ENCODE peak calls at places on chromosomes 16 and 17, in nine cellular contexts. Z is Peyer's patch, B is esophagus squamous epithelium, U is stomach, X is breast epithelium, F is tibial nerve, G is ovary, Y is uterus, K is testis. Q is an unnamed sample. For H3K4me1, the result is how much of the 10 kb centered on the place peaks cover.

GRCh38 chr17:35612924-35613521 is 25.9 kb downstream of the AP2B1 start:
- DNase-seq in B (no peak), F (peak), Z (peak), X (no peak), K (peak), U (peak), Y (no peak), G (peak), Q (peak)

GRCh38 chr17:58513391-58513912 is 986 bp downstream of the MTMR4 start:
- DNase-seq in Z (no peak), U (no peak), K (peak), G (no peak), B (no peak), Y (no peak), X (no peak), F (no peak), Q (no peak)

GRCh38 chr17:45867702-45868101 is 23.0 kb downstream of the SPPL2C start:
- DNase-seq in F (no peak), G (no peak), U (no peak), Y (no peak), K (no peak), B (no peak), X (no peak), Z (no peak), Q (no peak)

GRCh38 chr17:9037741-9038140 is 16.4 kb downstream of the NTN1 start:
- DNase-seq in Z (no peak), U (no peak), Y (no peak), F (no peak), B (no peak), G (no peak), X (no peak), K (no peak), Q (no peak)

GRCh38 chr17:73324711-73325526 is 13.1 kb upstream of the CDC42EP4 start:
- DNase-seq in K (no peak), Y (no peak), Z (no peak), F (no peak), B (no peak), G (no peak), U (no peak), X (no peak), Q (no peak)

GRCh38 chr17:42463976-42464400 is 5.3 kb downstream of the ATP6V0A1 start:
- DNase-seq in Y (no peak), B (no peak), F (no peak), G (no peak), Z (no peak), U (no peak), X (no peak), K (no peak), Q (no peak)

GRCh38 chr17:32822996-32823395 is 53.9 kb downstream of the MYO1D start:
- DNase-seq in F (no peak), B (no peak), Z (no peak), K (no peak), G (no peak), U (no peak), X (no peak), Y (no peak), Q (no peak)

GRCh38 chr17:64765191-64765889 is 103.2 kb upstream of the SMURF2 start:
- DNase-seq in F (no peak), Z (no peak), X (no peak), K (no peak), U (no peak), B (no peak), G (no peak), Y (no peak), Q (no peak)

GRCh38 chr17:81810476-81810875 is 6.5 kb downstream of the GCGR start:
- DNase-seq in X (no peak), K (no peak), U (no peak), Y (no peak), B (no peak), F (no peak), G (no peak), Z (no peak), Q (no peak)

GRCh38 chr17:79306688-79307323 is 232.2 kb downstream of the ENGASE start:
- DNase-seq in F (no peak), U (peak), B (no peak), K (peak), Z (no peak), X (no peak), G (no peak), Y (peak), Q (peak)

GRCh38 chr16:86450691-86451090 is 59.6 kb upstream of the FOXF1 start:
- DNase-seq in F (no peak), G (no peak), K (no peak), Y (no peak), X (no peak), Z (no peak), U (no peak), B (no peak), Q (no peak)

GRCh38 chr16:49556252-49557069 is 182.9 kb downstream of the C16orf78 start:
- DNase-seq in X (no peak), U (no peak), Y (no peak), G (no peak), B (no peak), F (no peak), K (peak), Z (no peak), Q (peak)

GRCh38 chr16:630815-631405 is at the start of gene WFIKKN1:
- DNase-seq in K (peak), F (no peak), X (no peak), Z (no peak), U (peak), B (no peak), Y (no peak), G (peak), Q (peak)

GRCh38 chr16:24999856-25000447 is 15.2 kb downstream of the ARHGAP17 start:
- DNase-seq in F (no peak), Z (no peak), K (peak), Y (no peak), X (no peak), G (no peak), B (no peak), U (peak), Q (no peak)

GRCh38 chr16:69100046-69100765 is 5.2 kb upstream of the HAS3 start:
- DNase-seq in G (no peak), F (no peak), K (no peak), U (no peak), Y (no peak), B (no peak), X (no peak), Z (no peak), Q (peak)

GRCh38 chr16:1333149-1333812 is at the start of gene BAIAP3:
- DNase-seq in F (no peak), U (peak), Y (no peak), K (peak), B (no peak), G (no peak), X (no peak), Z (peak), Q (no peak)

GRCh38 chr17:64331366-64331765 is 59.3 kb downstream of the PECAM1 start:
- DNase-seq in X (no peak), U (no peak), Z (no peak), G (no peak), K (no peak), Y (no peak), B (no peak), F (no peak), Q (no peak)

GRCh38 chr16:53773150-53773846 is 69.3 kb downstream of the FTO start:
- DNase-seq in F (peak), Y (no peak), K (peak), U (peak), X (no peak), Z (peak), G (no peak), B (no peak), Q (peak)

GRCh38 chr16:27980076-27980775 is 83.3 kb downstream of the GSG1L start:
- DNase-seq in Y (no peak), X (no peak), U (no peak), B (no peak), G (no peak), F (no peak), Z (peak), K (no peak), Q (peak)

GRCh38 chr17:81918762-81919545 is 978 bp upstream of the SIRT7 start:
- DNase-seq in Y (no peak), U (peak), G (no peak), F (no peak), K (no peak), X (no peak), B (no peak), Z (peak), Q (no peak)

GRCh38 chr17:65228734-65229390 is 91.7 kb downstream of the RGS9 start:
- DNase-seq in G (no peak), Z (no peak), U (no peak), F (no peak), K (peak), Y (no peak), B (no peak), X (no peak), Q (peak)

GRCh38 chr17:51120357-51120738 is 320 bp downstream of the SPAG9 start:
- DNase-seq in X (peak), G (no peak), Y (no peak), K (peak), F (peak), Z (peak), U (peak), B (no peak), Q (peak)

GRCh38 chr16:30065943-30066881 is 652 bp downstream of the ALDOA start:
- DNase-seq in B (no peak), G (peak), X (no peak), Z (peak), F (no peak), U (no peak), Y (no peak), K (peak), Q (no peak)

GRCh38 chr16:16062023-16062932 is 112.9 kb downstream of the ABCC1 start:
- DNase-seq in F (no peak), B (no peak), U (no peak), X (no peak), G (no peak), K (no peak), Y (no peak), Z (peak), Q (no peak)

GRCh38 chr17:80175411-80175810 is 5.6 kb downstream of the CARD14 start:
- DNase-seq in G (no peak), Y (no peak), X (no peak), F (no peak), K (no peak), Z (no peak), U (peak), B (no peak), Q (no peak)

GRCh38 chr17:50052822-50053653 is 2.9 kb upstream of the ITGA3 start:
- DNase-seq in Y (peak), Z (no peak), G (peak), X (no peak), B (no peak), K (peak), F (no peak), U (peak), Q (peak)

GRCh38 chr16:84868829-84869457 is 49.2 kb downstream of the CRISPLD2 start:
- DNase-seq in K (no peak), G (no peak), B (no peak), X (no peak), F (no peak), Z (no peak), Y (no peak), U (no peak), Q (no peak)

GRCh38 chr17:49964539-49965521 is 4.2 kb upstream of the DLX4 start:
- DNase-seq in K (no peak), Z (no peak), G (no peak), X (no peak), Y (no peak), B (no peak), U (no peak), F (no peak), Q (no peak)

GRCh38 chr16:51573191-51573590 is 422.1 kb upstream of the SALL1 start:
- DNase-seq in B (no peak), G (no peak), X (no peak), K (no peak), Z (no peak), F (no peak), Y (no peak), U (no peak), Q (no peak)

GRCh38 chr16:69448470-69449193 is 24.2 kb downstream of the CYB5B start:
- DNase-seq in G (no peak), K (no peak), B (no peak), Y (no peak), X (no peak), Z (no peak), F (no peak), U (no peak), Q (peak)

GRCh38 chr16:53056528-53056881 is 1.7 kb downstream of the CHD9 start:
- DNase-seq in X (no peak), Z (no peak), G (no peak), Y (no peak), F (no peak), K (no peak), B (no peak), U (no peak), Q (no peak)

GRCh38 chr17:14304876-14305636 is 4.2 kb downstream of the HS3ST3B1 start:
- DNase-seq in G (no peak), Y (no peak), B (no peak), K (no peak), U (no peak), Z (no peak), F (no peak), X (no peak), Q (no peak)

GRCh38 chr17:17356931-17357270 is 53.7 kb downstream of the NT5M start:
- DNase-seq in U (no peak), K (no peak), Z (peak), G (no peak), Y (peak), X (peak), F (no peak), B (no peak), Q (no peak)

GRCh38 chr17:68172461-68172954 is 75.3 kb upstream of the AMZ2 start:
- DNase-seq in B (peak), F (peak), G (peak), Y (peak), Z (peak), X (peak), U (peak), K (peak), Q (peak)

GRCh38 chr16:49631521-49632041 is 224.3 kb downstream of the ZNF423 start:
- DNase-seq in K (no peak), G (peak), Y (no peak), Z (no peak), F (no peak), B (no peak), U (no peak), X (no peak), Q (no peak)

GRCh38 chr16:23835390-23836077 is at the start of gene PRKCB:
- DNase-seq in F (peak), X (no peak), U (peak), G (peak), B (peak), Z (peak), Y (peak), K (peak), Q (peak)

GRCh38 chr17:67829331-67829730 is 4.0 kb downstream of the BPTF start:
- DNase-seq in Z (no peak), G (no peak), U (no peak), F (no peak), X (no peak), K (no peak), B (no peak), Y (no peak), Q (no peak)

GRCh38 chr16:87635541-87636049 is 33.3 kb downstream of the JPH3 start:
- DNase-seq in F (peak), Y (peak), Z (peak), X (no peak), G (peak), U (peak), K (peak), B (peak), Q (peak)

GRCh38 chr16:87637357-87637756 is 35.0 kb downstream of the JPH3 start:
- DNase-seq in X (no peak), K (no peak), Y (no peak), F (no peak), G (no peak), Z (no peak), B (no peak), U (no peak), Q (no peak)

GRCh38 chr16:87634411-87634810 is 32.1 kb downstream of the JPH3 start:
- DNase-seq in U (no peak), F (no peak), G (no peak), Y (no peak), Z (no peak), B (no peak), K (no peak), X (no peak), Q (no peak)

GRCh38 chr16:87636741-87637140 is 34.4 kb downstream of the JPH3 start:
- DNase-seq in U (no peak), F (no peak), Y (no peak), K (no peak), X (no peak), G (no peak), B (no peak), Z (no peak), Q (no peak)

DNA sequence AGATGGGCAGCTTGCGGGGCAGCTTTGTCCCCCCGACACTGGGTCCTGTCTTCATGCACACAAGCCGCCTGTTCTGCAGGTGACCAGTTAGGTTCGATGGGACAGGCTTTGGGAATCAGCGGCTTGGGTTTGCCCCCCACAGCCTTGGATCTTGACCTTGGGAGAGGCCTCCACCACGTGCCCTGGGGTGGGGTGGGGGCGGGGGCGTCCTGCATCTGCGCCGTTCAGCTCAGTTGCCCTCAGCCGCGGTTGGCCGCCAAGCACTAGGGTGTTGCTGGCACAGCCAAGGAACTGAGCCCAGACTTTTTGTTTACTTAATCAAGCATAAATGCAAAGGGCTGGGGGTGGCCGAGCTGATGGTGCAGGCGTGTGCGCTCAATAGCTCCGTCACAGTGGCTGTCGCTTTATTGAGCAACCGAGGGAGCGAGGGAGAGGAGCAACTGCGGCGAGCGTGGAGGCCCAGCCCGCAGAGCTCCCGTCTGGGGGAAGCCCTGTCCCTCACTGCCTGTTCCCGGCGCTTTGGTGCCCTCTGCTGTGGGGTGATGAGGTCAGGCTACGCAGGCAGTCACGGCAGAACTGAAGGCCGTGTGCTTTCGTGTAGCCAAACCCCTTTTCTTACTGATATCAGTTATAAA is 33.9 kb downstream of the JPH3 start:
- DNase-seq in G (peak), X (peak), B (peak), F (peak), K (peak), U (peak), Y (peak), Z (peak), Q (peak)
- H3K4me3 ChIP-seq in G (peak), X (peak), B (no peak), F (peak), K (no peak), U (peak), Y (no peak), Z (peak), Q (no peak)

GRCh38 chr16:2429037-2429770 is at the start of gene CCNF:
- DNase-seq in U (peak), F (peak), X (peak), B (peak), Y (peak), K (peak), Z (peak), G (peak), Q (peak)
- TF ChIP-seq POLR2A in U (no peak), F (peak), X (peak), B (peak), Y (peak), K (no peak), Z (peak), G (peak), Q (peak)

GRCh38 chr17:2084766-2085647 is 30.1 kb downstream of the HIC1 start:
- DNase-seq in Z (peak), U (no peak), X (no peak), K (peak), B (no peak), F (peak), Y (peak), G (peak), Q (no peak)

GRCh38 chr17:2082003-2082862 is 27.3 kb downstream of the HIC1 start:
- DNase-seq in Z (no peak), G (no peak), F (no peak), U (no peak), B (no peak), Y (no peak), K (no peak), X (no peak), Q (no peak)

GRCh38 chr17:2084129-2084765 is 29.3 kb downstream of the HIC1 start:
- DNase-seq in X (peak), U (no peak), F (peak), B (no peak), Z (peak), K (peak), G (peak), Y (peak), Q (no peak)

GRCh38 chr17:2083613-2084128 is 28.8 kb downstream of the HIC1 start:
- DNase-seq in Z (peak), G (no peak), U (no peak), B (no peak), X (no peak), F (no peak), K (no peak), Y (no peak), Q (no peak)

GRCh38 chr17:2081564-2081963 is 26.7 kb downstream of the HIC1 start:
- DNase-seq in B (no peak), Y (no peak), F (no peak), K (no peak), U (no peak), G (no peak), Z (no peak), X (no peak), Q (no peak)
- H3K4me1 ChIP-seq in B (under half), Y (under half), F (under half), K (half or more), U (under half), G (under half), Z (under half), X (under half), Q (under half)

GRCh38 chr16:67199808-67200198 is 872 bp downstream of the ELMO3 start:
- DNase-seq in F (no peak), B (no peak), X (no peak), K (peak), G (no peak), Y (no peak), Z (peak), U (no peak), Q (peak)
- H3K4me3 ChIP-seq in F (peak), B (peak), X (peak), K (peak), G (peak), Y (no peak), Z (no peak), U (peak), Q (no peak)

GRCh38 chr16:70724146-70725023 is 38.5 kb upstream of the MTSS2 start:
- DNase-seq in F (no peak), G (no peak), Y (no peak), K (no peak), U (no peak), X (no peak), B (no peak), Z (no peak), Q (no peak)
- TF ChIP-seq POLR2A in F (no peak), G (no peak), Y (no peak), K (no peak), U (no peak), X (no peak), B (no peak), Z (no peak), Q (no peak)

DNA sequence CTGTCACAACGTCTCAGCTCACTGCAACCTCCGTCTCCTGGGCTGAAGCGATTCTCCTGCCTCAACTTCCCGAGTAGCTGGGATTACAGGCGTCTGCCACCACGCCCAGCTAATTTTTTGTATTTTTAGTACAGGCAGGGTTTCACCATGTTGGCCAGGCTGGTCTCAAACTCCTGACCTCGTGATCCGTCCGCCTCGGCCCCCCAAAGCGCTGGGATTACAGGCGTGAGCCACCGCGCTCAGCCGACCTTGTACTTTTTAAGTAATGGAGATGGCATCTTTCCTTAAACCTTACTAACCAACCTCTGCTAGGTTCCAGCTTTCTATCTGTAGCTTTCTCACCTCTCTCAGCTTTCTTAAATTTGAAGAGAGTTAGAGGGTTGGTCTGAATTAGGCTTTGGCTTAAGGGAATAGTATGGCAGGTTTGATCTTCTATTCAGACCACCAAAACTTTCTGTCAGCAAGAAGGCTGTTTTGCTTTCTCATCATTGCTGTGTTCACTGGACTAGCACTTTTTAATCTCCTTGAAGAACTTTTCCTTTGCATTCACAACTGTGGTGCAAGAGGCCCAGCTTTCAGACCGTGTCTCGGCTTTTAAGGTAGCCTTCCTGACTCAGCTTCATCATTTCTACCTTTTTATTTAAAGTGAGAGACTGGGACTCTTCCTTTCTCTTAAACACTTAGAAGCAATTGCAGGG is 28.0 kb downstream of the YWHAE start:
- DNase-seq in U (no peak), Y (no peak), F (no peak), Z (peak), X (no peak), K (no peak), G (no peak), B (no peak), Q (no peak)
- H3K4me1 ChIP-seq in U (half or more), Y (under half), F (half or more), Z (under half), X (under half), K (under half), G (under half), B (under half), Q (half or more)

GRCh38 chr17:3479988-3480387 is 4.2 kb downstream of the ASPA start:
- DNase-seq in Y (no peak), Z (no peak), X (no peak), B (no peak), U (no peak), G (no peak), K (no peak), F (no peak), Q (no peak)

GRCh38 chr17:3485481-3486068 is 9.8 kb downstream of the ASPA start:
- DNase-seq in F (no peak), G (no peak), Z (no peak), U (no peak), Y (no peak), X (no peak), B (no peak), K (no peak), Q (no peak)

GRCh38 chr17:3482851-3483250 is 7.1 kb downstream of the ASPA start:
- DNase-seq in G (no peak), U (no peak), Z (no peak), B (no peak), K (no peak), Y (no peak), X (no peak), F (no peak), Q (no peak)
- H3K4me3 ChIP-seq in G (no peak), U (no peak), Z (no peak), B (no peak), K (no peak), Y (no peak), X (no peak), F (no peak), Q (no peak)